ENCODE peak calls at places on chromosomes 5 and 9, in eight cellular contexts. Z is brain microvascular endothelial cell, F is astrocyte of the spinal cord, P is Peyer's patch, I is MM.1S, G is Caco-2, W is upper lobe of left lung, M is AG10803. J is an unnamed sample.
A peak's percentile ranks its signal among the peaks of the same experiment; 100 is the strongest.

GRCh38 chr5:21919417-21920022 is 933.6 kb downstream of the CDH12 start:
- DNase-seq in Z (peak; percentile 33), F (peak; percentile 52), P (no peak), I (peak; percentile 60), G (no peak), W (no peak), M (peak; percentile 28), J (no peak)

GRCh38 chr5:74801941-74802340 is 34.9 kb downstream of the NSA2 start:
- DNase-seq in Z (no peak), F (no peak), P (no peak), I (no peak), G (no peak), W (no peak), M (no peak), J (no peak)

GRCh38 chr9:82206490-82206889 is 217.9 kb downstream of the SPATA31D1 start:
- DNase-seq in Z (no peak), F (no peak), P (no peak), I (no peak), G (no peak), W (no peak), M (no peak), J (no peak)

GRCh38 chr5:176610430-176610763 is 441 bp upstream of the GPRIN1 start:
- DNase-seq in Z (no peak), F (no peak), P (no peak), I (no peak), G (no peak), W (no peak), M (no peak), J (no peak)

GRCh38 chr5:20654746-20655145 is 666.7 kb upstream of the CDH18 start:
- DNase-seq in Z (no peak), F (no peak), P (no peak), I (no peak), G (no peak), W (no peak), M (no peak), J (no peak)

GRCh38 chr9:90860826-90861225 is 59.2 kb downstream of the SYK start:
- DNase-seq in Z (no peak), F (no peak), P (no peak), I (no peak), G (no peak), W (peak; percentile 57), M (no peak), J (no peak)

GRCh38 chr9:76101472-76101871 is 211.0 kb downstream of the PCSK5 start:
- DNase-seq in Z (no peak), F (no peak), P (no peak), I (no peak), G (no peak), W (no peak), M (no peak), J (no peak)

GRCh38 chr5:61951295-61951694 is 354.7 kb upstream of the KIF2A start:
- DNase-seq in Z (no peak), F (no peak), P (no peak), I (no peak), G (no peak), W (no peak), M (no peak), J (no peak)

GRCh38 chr9:36873247-36873875 is 160.7 kb downstream of the PAX5 start:
- DNase-seq in Z (peak; percentile 29), F (peak; percentile 29), P (peak; percentile 74), I (peak; percentile 71), G (peak; percentile 71), W (peak; percentile 56), M (peak; percentile 47), J (no peak)

GRCh38 chr5:126253406-126253805 is 169.8 kb upstream of the GRAMD2B start:
- DNase-seq in Z (no peak), F (no peak), P (no peak), I (no peak), G (no peak), W (no peak), M (no peak), J (no peak)

GRCh38 chr9:87324613-87325194 is 173.0 kb upstream of the DAPK1 start:
- DNase-seq in Z (peak; percentile 32), F (peak; percentile 68), P (no peak), I (peak; percentile 54), G (no peak), W (no peak), M (peak; percentile 72), J (no peak)

GRCh38 chr5:52772668-52773067 is 15.0 kb upstream of the ITGA1 start:
- DNase-seq in Z (no peak), F (no peak), P (no peak), I (no peak), G (no peak), W (no peak), M (no peak), J (no peak)

GRCh38 chr5:97046270-97046982 is 96.0 kb downstream of the LIX1 start:
- DNase-seq in Z (no peak), F (peak; percentile 36), P (no peak), I (no peak), G (no peak), W (no peak), M (peak; percentile 30), J (no peak)

GRCh38 chr5:40368200-40368599 is 311.5 kb upstream of the PTGER4 start:
- DNase-seq in Z (no peak), F (no peak), P (no peak), I (no peak), G (no peak), W (no peak), M (no peak), J (no peak)

GRCh38 chr5:176733586-176734262 is 76.6 kb upstream of the UNC5A start:
- DNase-seq in Z (no peak), F (no peak), P (peak; percentile 38), I (no peak), G (no peak), W (no peak), M (peak; percentile 4), J (no peak)

GRCh38 chr9:136886610-136887597 is 588 bp downstream of the TRAF2 start:
- DNase-seq in Z (no peak), F (peak; percentile 20), P (peak; percentile 65), I (no peak), G (no peak), W (peak; percentile 42), M (no peak), J (no peak)

GRCh38 chr5:31435730-31436129 is 96.2 kb downstream of the DROSHA start:
- DNase-seq in Z (no peak), F (no peak), P (no peak), I (no peak), G (no peak), W (no peak), M (no peak), J (no peak)

GRCh38 chr9:120820095-120820494 is 22.6 kb downstream of the PSMD5 start:
- DNase-seq in Z (no peak), F (no peak), P (no peak), I (no peak), G (no peak), W (no peak), M (no peak), J (no peak)

GRCh38 chr5:23318960-23319359 is 188.4 kb upstream of the PRDM9 start:
- DNase-seq in Z (no peak), F (no peak), P (no peak), I (no peak), G (no peak), W (no peak), M (no peak), J (no peak)

DNA sequence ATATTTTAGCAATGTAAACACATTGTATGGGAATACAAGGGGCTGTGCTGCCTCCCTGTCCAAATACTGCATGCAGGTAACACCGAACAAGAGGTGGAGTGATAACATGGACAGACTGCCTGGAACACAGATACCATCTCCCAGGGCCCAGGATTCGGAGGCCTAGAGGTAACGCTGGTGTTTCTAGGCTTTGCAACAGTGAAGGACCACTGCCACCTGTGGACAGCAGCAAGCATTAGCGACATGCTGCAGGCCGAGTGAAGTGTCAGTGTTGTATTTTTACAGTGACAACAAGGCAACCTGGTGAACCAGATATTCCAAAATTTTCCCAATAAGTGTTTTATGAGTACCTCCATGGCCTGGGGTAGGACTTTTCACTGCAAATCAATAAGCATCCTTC is 379.2 kb downstream of the DMRT2 start:
- DNase-seq in Z (no peak), F (no peak), P (no peak), I (no peak), G (peak; percentile 43), W (no peak), M (peak; percentile 8), J (no peak)
- TF ChIP-seq CTCF in Z (no peak), F (peak; percentile 7), P (no peak), I (peak; percentile 31), G (peak; percentile 21), W (peak; percentile 25), M (peak; percentile 43), J (peak; percentile 56)

GRCh38 chr5:41637869-41638268 is 127.5 kb upstream of the PLCXD3 start:
- DNase-seq in Z (no peak), F (no peak), P (no peak), I (no peak), G (no peak), W (no peak), M (no peak), J (no peak)

GRCh38 chr5:41637424-41637823 is 127.0 kb upstream of the PLCXD3 start:
- DNase-seq in Z (no peak), F (no peak), P (no peak), I (no peak), G (peak; percentile 42), W (no peak), M (no peak), J (no peak)

GRCh38 chr5:41638685-41639084 is 128.3 kb upstream of the PLCXD3 start:
- DNase-seq in Z (no peak), F (no peak), P (no peak), I (no peak), G (peak; percentile 47), W (no peak), M (no peak), J (no peak)

GRCh38 chr5:41641621-41642020 is 131.2 kb upstream of the PLCXD3 start:
- DNase-seq in Z (no peak), F (peak; percentile 15), P (no peak), I (peak; percentile 12), G (no peak), W (no peak), M (no peak), J (no peak)

DNA sequence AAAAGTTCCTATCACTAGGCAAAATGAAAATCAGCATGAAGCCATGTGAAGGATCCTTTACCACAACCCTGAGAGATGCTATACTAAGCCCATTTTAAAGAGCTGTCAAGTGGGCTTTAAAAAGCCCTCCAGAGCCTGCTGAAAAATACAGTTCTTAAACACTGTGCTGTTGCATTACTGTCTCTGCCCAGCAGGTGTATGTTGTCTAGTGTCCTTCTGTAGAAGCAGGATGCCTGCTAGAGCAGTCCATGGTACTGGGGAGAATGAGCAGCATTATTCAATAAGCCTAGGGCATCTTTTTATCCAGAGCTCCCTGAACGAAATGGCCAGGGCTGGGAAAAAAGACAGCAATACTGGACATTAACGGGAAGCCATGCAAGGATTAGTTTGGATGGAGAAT is 126.2 kb upstream of the PLCXD3 start:
- DNase-seq in Z (peak; percentile 47), F (peak; percentile 21), P (no peak), I (peak; percentile 8), G (peak; percentile 36), W (no peak), M (peak; percentile 9), J (no peak)
- TF ChIP-seq CTCF in Z (peak; percentile 56), F (peak; percentile 51), P (no peak), I (peak; percentile 23), G (peak; percentile 13), W (no peak), M (peak; percentile 37), J (peak; percentile 63)

GRCh38 chr9:86043999-86044398 is 55.4 kb downstream of the GOLM1 start:
- DNase-seq in Z (no peak), F (no peak), P (no peak), I (no peak), G (no peak), W (no peak), M (no peak), J (no peak)
- TF ChIP-seq CTCF in Z (peak; percentile 32), F (no peak), P (no peak), I (no peak), G (no peak), W (no peak), M (no peak), J (peak; percentile 21)

GRCh38 chr5:36751881-36752280 is 124.7 kb upstream of the NIPBL start:
- DNase-seq in Z (no peak), F (no peak), P (no peak), I (no peak), G (no peak), W (no peak), M (no peak), J (no peak)
- TF ChIP-seq CTCF in Z (peak; percentile 50), F (peak; percentile 31), P (peak; percentile 4), I (no peak), G (peak; percentile 39), W (peak; percentile 11), M (peak; percentile 12), J (peak; percentile 44)

J was measured in type B pancreatic cell.